ENCODE peak calls at places on chromosomes 7 and 10, in ten cellular contexts. H is naive thymus-derived CD4-positive, alpha-beta T cell; A is PC-3; L is CD8-positive, alpha-beta memory T cell; V is stomach; S is colonic mucosa; D is fibroblast of lung; K is tibial nerve; U is neural progenitor cell; W is IMR-90. T is an unnamed sample.

GRCh38 chr10:3085785-3086567 is 18.6 kb downstream of the PFKP start:
- DNase-seq in W (no peak), K (no peak), A (no peak), L (no peak), S (no peak), U (no peak), D (no peak), H (no peak), V (no peak), T (no peak)

GRCh38 chr7:157612009-157612663 is 275.3 kb downstream of the DNAJB6 start:
- DNase-seq in H (no peak), D (no peak), S (no peak), L (no peak), K (no peak), W (no peak), V (no peak), U (no peak), A (no peak), T (no peak)

GRCh38 chr10:121495719-121496118 is 102.5 kb downstream of the FGFR2 start:
- DNase-seq in S (no peak), V (no peak), L (no peak), K (no peak), W (no peak), H (no peak), U (no peak), A (no peak), D (no peak), T (no peak)

GRCh38 chr10:57983226-57983870 is 284.3 kb downstream of the IPMK start:
- DNase-seq in D (peak; percentile 56), H (no peak), A (peak; percentile 64), K (no peak), V (no peak), U (no peak), W (peak; percentile 30), L (no peak), S (no peak), T (no peak)

GRCh38 chr10:88004451-88004850 is 141.0 kb downstream of the PTEN start:
- DNase-seq in A (no peak), U (no peak), H (no peak), S (no peak), K (no peak), V (no peak), W (peak; percentile 49), L (no peak), D (peak; percentile 75), T (no peak)

GRCh38 chr10:19819419-19820033 is 3.3 kb downstream of the PLXDC2 start:
- DNase-seq in L (no peak), A (peak; percentile 71), H (no peak), U (peak; percentile 38), D (peak; percentile 34), S (peak; percentile 71), W (peak; percentile 43), V (no peak), K (no peak), T (peak; percentile 51)

GRCh38 chr10:119543814-119544642 is 1.5 kb upstream of the RGS10 start:
- DNase-seq in U (peak; percentile 76), S (peak; percentile 27), D (peak; percentile 21), W (no peak), V (no peak), L (no peak), A (no peak), K (no peak), H (no peak), T (no peak)

GRCh38 chr10:73501651-73502050 is 5.8 kb upstream of the PPP3CB start:
- DNase-seq in K (no peak), U (no peak), L (no peak), W (peak; percentile 20), H (no peak), D (no peak), S (no peak), A (no peak), V (no peak), T (no peak)

GRCh38 chr10:4830546-4830945 is 4.5 kb downstream of the AKR1E2 start:
- DNase-seq in D (no peak), V (no peak), L (no peak), S (no peak), A (no peak), U (no peak), H (no peak), W (no peak), K (no peak), T (no peak)

GRCh38 chr10:4826788-4827324 is 849 bp downstream of the AKR1E2 start:
- DNase-seq in V (no peak), K (no peak), A (no peak), W (no peak), H (no peak), S (no peak), D (no peak), U (no peak), L (no peak), T (no peak)

GRCh38 chr10:4825868-4826787 is at the start of gene AKR1E2:
- DNase-seq in D (peak; percentile 96), A (no peak), U (peak; percentile 91), V (peak; percentile 84), K (peak; percentile 82), H (peak; percentile 56), S (peak; percentile 84), L (peak; percentile 43), W (peak; percentile 79), T (peak; percentile 85)

GRCh38 chr10:4829954-4830353 is 3.9 kb downstream of the AKR1E2 start:
- DNase-seq in D (no peak), S (no peak), H (no peak), W (no peak), A (no peak), L (no peak), K (no peak), U (no peak), V (no peak), T (no peak)

GRCh38 chr10:4828005-4828404 is 2.0 kb downstream of the AKR1E2 start:
- DNase-seq in L (no peak), H (no peak), V (no peak), K (no peak), S (no peak), U (no peak), A (no peak), W (no peak), D (no peak), T (no peak)
- H3K4me3 ChIP-seq in L (no peak overlapping the region), H (no peak overlapping the region), V (no peak overlapping the region), K (no peak overlapping the region), S (no peak overlapping the region), U (no peak overlapping the region), A (no peak overlapping the region), W (no peak overlapping the region), D (no peak overlapping the region), T (no peak overlapping the region)

GRCh38 chr7:102436123-102436522 is 2.7 kb downstream of the ORAI2 start:
- DNase-seq in S (no peak), A (no peak), D (no peak), L (no peak), V (no peak), U (no peak), K (no peak), W (no peak), H (no peak), T (no peak)

GRCh38 chr7:102433319-102434038 is at the start of gene ORAI2:
- DNase-seq in L (peak; percentile 86), A (peak; percentile 58), D (peak; percentile 66), K (peak; percentile 50), S (peak; percentile 82), V (peak; percentile 82), H (peak; percentile 85), W (peak; percentile 59), U (peak; percentile 87), T (peak; percentile 88)

GRCh38 chr7:102432476-102433318 is 678 bp upstream of the ORAI2 start:
- DNase-seq in K (no peak), W (no peak), L (peak; percentile 64), A (no peak), V (no peak), H (no peak), D (no peak), S (no peak), U (peak; percentile 34), T (no peak)

GRCh38 chr7:102431617-102432298 is 1.6 kb upstream of the ORAI2 start:
- DNase-seq in L (peak; percentile 77), W (no peak), V (no peak), D (no peak), K (no peak), H (no peak), A (peak; percentile 62), S (peak; percentile 65), U (no peak), T (peak; percentile 35)

DNA sequence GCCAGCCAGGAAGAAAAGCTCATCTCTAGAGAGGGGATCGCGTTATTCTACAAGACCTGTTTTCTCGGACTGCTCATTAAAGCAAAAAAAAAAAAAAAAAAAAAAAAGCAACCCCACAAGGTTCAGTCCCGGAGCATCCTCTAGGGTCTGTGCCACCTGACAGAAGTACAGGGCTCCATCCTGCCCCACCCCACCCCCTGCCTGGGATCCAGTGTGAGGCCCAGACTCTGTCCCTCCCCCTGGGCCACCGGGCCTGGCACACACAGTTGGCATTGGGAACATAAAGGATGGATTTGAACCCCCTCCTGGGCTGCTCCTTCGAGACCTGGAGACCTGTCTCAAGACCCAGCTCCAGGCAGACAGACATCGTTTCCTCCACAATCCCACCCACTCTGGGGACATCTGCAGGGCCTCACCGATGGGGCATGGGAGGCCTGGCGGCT is 685 bp downstream of the ORAI2 start:
- DNase-seq in L (peak; percentile 18), S (no peak), D (no peak), K (no peak), A (peak; percentile 9), V (no peak), H (no peak), U (no peak), W (peak; percentile 44), T (no peak)
- H3K4me1 ChIP-seq in L (peaks cover 51% of the 10 kb centered on the region), S (peaks cover 3% of the 10 kb centered on the region), D (peaks cover 5% of the 10 kb centered on the region), K (peaks cover 30% of the 10 kb centered on the region), A (peaks cover 15% of the 10 kb centered on the region), V (peaks cover 11% of the 10 kb centered on the region), H (peaks cover 34% of the 10 kb centered on the region), U (peaks cover 5% of the 10 kb centered on the region), W (peaks cover 4% of the 10 kb centered on the region), T (peaks cover 10% of the 10 kb centered on the region)

GRCh38 chr10:69377191-69377590 is 39.5 kb downstream of the TACR2 start:
- DNase-seq in K (no peak), S (no peak), W (no peak), U (no peak), H (no peak), L (no peak), A (no peak), D (no peak), V (no peak), T (no peak)
- H3K36me3 ChIP-seq in K (no peaks in the 10 kb centered on the region), S (peaks cover 9% of the 10 kb centered on the region), W (peaks cover 34% of the 10 kb centered on the region), U (no peaks in the 10 kb centered on the region), H (peaks cover 78% of the 10 kb centered on the region), L (peaks cover 44% of the 10 kb centered on the region), A (peaks cover 38% of the 10 kb centered on the region), D (peaks cover 14% of the 10 kb centered on the region), V (peaks cover 100% of the 10 kb centered on the region), T (peaks cover 22% of the 10 kb centered on the region)

GRCh38 chr7:140509789-140510188 is 30.5 kb upstream of the MKRN1 start:
- DNase-seq in W (no peak), S (peak; percentile 86), A (peak; percentile 53), K (no peak), L (no peak), V (peak; percentile 58), D (no peak), U (no peak), H (no peak), T (no peak)

GRCh38 chr7:140512317-140513000 is 33.2 kb upstream of the MKRN1 start:
- DNase-seq in L (no peak), A (peak; percentile 67), H (no peak), S (peak; percentile 98), W (no peak), V (peak; percentile 90), K (no peak), D (no peak), U (no peak), T (peak; percentile 64)

GRCh38 chr7:140501941-140502340 is 22.6 kb upstream of the MKRN1 start:
- DNase-seq in U (no peak), H (no peak), D (no peak), W (no peak), K (no peak), L (no peak), V (peak; percentile 70), S (peak; percentile 69), A (no peak), T (no peak)

GRCh38 chr7:140506788-140507464 is 27.6 kb upstream of the MKRN1 start:
- DNase-seq in L (no peak), U (peak; percentile 60), K (no peak), V (no peak), W (peak; percentile 82), H (no peak), S (no peak), D (peak; percentile 65), A (no peak), T (no peak)
- H3K4me3 ChIP-seq in L (no peak overlapping the region), U (no peak overlapping the region), K (no peak overlapping the region), V (no peak overlapping the region), W (no peak overlapping the region), H (no peak overlapping the region), S (no peak overlapping the region), D (no peak overlapping the region), A (no peak overlapping the region), T (no peak overlapping the region)

T was measured in HAP-1.